ENCODE peak calls at places on chromosomes 11 and 22, in ten cellular contexts. A, I, T, M, Z, L, X, U, K and V are unnamed samples.
A peak's percentile ranks its signal among the peaks of the same experiment; 100 is the strongest.

GRCh38 chr11:69212121-69213110 is 56.7 kb downstream of the SMIM38 start:
- DNase-seq in A (no peak), I (peak; percentile 19), T (no peak), M (no peak), Z (no peak), L (no peak), X (no peak), U (no peak), K (peak; percentile 6), V (no peak)

GRCh38 chr11:96013459-96014213 is 89.7 kb upstream of the MTMR2 start:
- DNase-seq in A (no peak), I (no peak), T (no peak), M (no peak), Z (no peak), L (no peak), X (peak; percentile 75), U (no peak), K (no peak), V (no peak)

GRCh38 chr22:21942407-21942895 is 10.2 kb downstream of the PPM1F start:
- DNase-seq in A (peak; percentile 64), I (peak; percentile 87), T (no peak), M (peak; percentile 90), Z (no peak), L (peak; percentile 37), X (peak; percentile 92), U (no peak), K (peak; percentile 92), V (peak; percentile 63)

GRCh38 chr11:62181097-62181496 is 8.9 kb upstream of the SCGB1D1 start:
- DNase-seq in A (no peak), I (no peak), T (no peak), M (no peak), Z (no peak), L (no peak), X (no peak), U (no peak), K (no peak), V (no peak)

GRCh38 chr22:48884786-48885185 is 942.9 kb downstream of the BRD1 start:
- DNase-seq in A (no peak), I (no peak), T (no peak), M (no peak), Z (no peak), L (no peak), X (peak; percentile 42), U (no peak), K (no peak), V (no peak)

GRCh38 chr11:6735306-6735705 is 36.5 kb downstream of the OR2AG2 start:
- DNase-seq in A (no peak), I (peak; percentile 7), T (no peak), M (peak; percentile 17), Z (no peak), L (no peak), X (no peak), U (no peak), K (no peak), V (peak; percentile 14)

GRCh38 chr11:122910775-122911174 is 28.2 kb downstream of the JHY start:
- DNase-seq in A (no peak), I (peak; percentile 66), T (no peak), M (peak; percentile 55), Z (no peak), L (no peak), X (no peak), U (peak; percentile 8), K (peak; percentile 67), V (peak; percentile 24)

GRCh38 chr22:26735019-26735409 is 77.6 kb downstream of the MIAT start:
- DNase-seq in A (no peak), I (no peak), T (no peak), M (no peak), Z (no peak), L (no peak), X (no peak), U (no peak), K (no peak), V (no peak)

GRCh38 chr22:32622004-32622761 is 147.6 kb downstream of the FBXO7 start:
- DNase-seq in A (peak; percentile 81), I (peak; percentile 92), T (peak; percentile 53), M (peak; percentile 67), Z (no peak), L (no peak), X (peak; percentile 56), U (no peak), K (peak; percentile 86), V (no peak)

GRCh38 chr11:75673977-75674582 is 5.2 kb upstream of the MAP6 start:
- DNase-seq in A (no peak), I (peak; percentile 63), T (no peak), M (peak; percentile 75), Z (no peak), L (no peak), X (no peak), U (no peak), K (peak; percentile 64), V (peak; percentile 48)

GRCh38 chr11:36360833-36361232 is 64.7 kb downstream of the PRR5L start:
- DNase-seq in A (no peak), I (peak; percentile 34), T (no peak), M (no peak), Z (no peak), L (no peak), X (no peak), U (no peak), K (peak; percentile 12), V (no peak)

GRCh38 chr11:1457856-1458255 is 28.7 kb downstream of the MOB2 start:
- DNase-seq in A (no peak), I (no peak), T (no peak), M (no peak), Z (no peak), L (no peak), X (no peak), U (no peak), K (no peak), V (no peak)
- TF ChIP-seq CTCF in A (no peak), I (no peak), T (no peak), M (no peak), Z (no peak), L (no peak), X (no peak), U (no peak), K (no peak), V (no peak)

GRCh38 chr22:17566776-17567175 is 3.5 kb downstream of the SLC25A18 start:
- DNase-seq in A (no peak), I (no peak), T (no peak), M (no peak), Z (no peak), L (no peak), X (no peak), U (no peak), K (no peak), V (no peak)

GRCh38 chr22:17565986-17566687 is 2.8 kb downstream of the SLC25A18 start:
- DNase-seq in A (no peak), I (no peak), T (no peak), M (no peak), Z (no peak), L (no peak), X (no peak), U (no peak), K (no peak), V (no peak)

GRCh38 chr22:17563936-17564391 is 666 bp downstream of the SLC25A18 start:
- DNase-seq in A (no peak), I (peak; percentile 92), T (no peak), M (peak; percentile 84), Z (no peak), L (no peak), X (no peak), U (no peak), K (peak; percentile 73), V (no peak)

GRCh38 chr22:17559188-17559587 is 4.1 kb upstream of the SLC25A18 start:
- DNase-seq in A (no peak), I (no peak), T (no peak), M (no peak), Z (no peak), L (no peak), X (peak; percentile 28), U (no peak), K (no peak), V (no peak)

DNA sequence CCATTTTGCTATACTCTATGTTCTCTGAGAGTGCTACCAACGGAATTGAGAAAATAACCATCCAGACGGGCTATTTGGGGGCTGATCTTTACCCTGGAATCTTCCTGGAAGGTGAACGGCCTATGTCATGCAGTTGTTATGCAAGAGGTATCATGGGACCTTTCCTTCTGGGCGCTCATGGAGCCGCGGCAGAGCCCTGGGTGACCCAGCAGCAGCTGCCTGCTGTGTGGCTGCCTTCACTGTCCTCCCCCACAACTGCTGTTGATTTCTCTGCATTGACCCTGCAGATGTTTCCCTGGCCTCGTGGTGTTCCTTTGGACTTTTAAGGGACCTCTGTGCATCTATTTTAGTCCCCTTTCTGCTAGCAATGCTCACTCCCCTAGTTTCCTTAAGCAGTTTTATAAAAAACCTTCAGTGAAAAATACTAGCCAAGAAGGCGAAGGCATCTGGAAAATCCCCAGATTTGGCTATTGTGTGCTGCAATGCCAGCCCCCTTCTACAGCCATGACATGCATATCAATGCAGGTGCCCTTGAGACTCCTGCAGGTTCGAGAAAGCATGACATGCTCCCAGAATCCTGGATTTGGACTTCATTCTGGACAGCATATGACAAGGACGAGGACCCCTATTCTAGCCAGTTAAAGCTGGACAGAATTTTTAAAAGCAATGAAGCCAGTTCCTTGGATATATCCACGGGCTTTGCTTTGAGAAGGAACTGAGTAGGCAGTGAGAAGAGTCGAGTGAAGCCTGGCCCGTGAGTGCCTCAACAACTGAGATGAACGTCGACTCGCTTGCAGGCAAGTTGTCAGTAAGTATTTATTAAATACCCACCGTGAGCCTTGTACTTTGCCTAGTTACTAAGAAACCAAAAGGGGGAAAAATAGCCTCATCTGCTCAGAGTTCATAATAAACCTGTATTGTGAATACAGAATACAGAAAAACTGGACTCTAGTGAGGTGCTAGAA is at the start of gene SLC25A18:
- DNase-seq in A (no peak), I (peak; percentile 92), T (no peak), M (peak; percentile 74), Z (no peak), L (no peak), X (peak; percentile 9), U (no peak), K (no peak), V (no peak)
- TF ChIP-seq CTCF in A (peak; percentile 8), I (peak; percentile 33), T (peak; percentile 16), M (no peak), Z (no peak), L (peak; percentile 36), X (no peak), U (no peak), K (no peak), V (no peak)

GRCh38 chr11:32884770-32885384 is 7.7 kb upstream of the QSER1 start:
- DNase-seq in A (no peak), I (peak; percentile 60), T (no peak), M (peak; percentile 30), Z (no peak), L (peak; percentile 4), X (no peak), U (no peak), K (peak; percentile 23), V (no peak)
- TF ChIP-seq CTCF in A (peak; percentile 61), I (peak; percentile 67), T (no peak), M (peak; percentile 48), Z (no peak), L (no peak), X (no peak), U (peak; percentile 79), K (peak; percentile 59), V (peak; percentile 51)

GRCh38 chr11:120824242-120824641 is 199.7 kb upstream of the TBCEL start:
- DNase-seq in A (no peak), I (no peak), T (no peak), M (no peak), Z (no peak), L (no peak), X (peak; percentile 67), U (no peak), K (no peak), V (no peak)
- TF ChIP-seq CTCF in A (no peak), I (no peak), T (no peak), M (no peak), Z (no peak), L (no peak), X (no peak), U (no peak), K (no peak), V (no peak)

GRCh38 chr11:79159657-79160450 is 281.0 kb downstream of the TENM4 start:
- DNase-seq in A (no peak), I (peak; percentile 11), T (no peak), M (no peak), Z (no peak), L (no peak), X (no peak), U (no peak), K (peak; percentile 13), V (no peak)
- TF ChIP-seq CTCF in A (peak; percentile 18), I (peak; percentile 39), T (no peak), M (peak; percentile 31), Z (no peak), L (no peak), X (no peak), U (peak; percentile 22), K (peak; percentile 40), V (no peak)